ENCODE peak calls at places on chromosomes 5 and 9, in four cellular contexts. P, D, T and J are unnamed samples.
A peak's percentile ranks its signal among the peaks of the same experiment; 100 is the strongest.

GRCh38 chr5:11619339-11620028 is 284.8 kb downstream of the CTNND2 start:
- DNase-seq in P (no peak), D (no peak), T (no peak), J (no peak)

GRCh38 chr5:126852104-126852531 is 75.2 kb downstream of the LMNB1 start:
- DNase-seq in P (no peak), D (no peak), T (peak; percentile 61), J (no peak)

GRCh38 chr9:86405926-86406325 is 51.7 kb upstream of the TUT7 start:
- DNase-seq in P (no peak), D (no peak), T (peak; percentile 86), J (no peak)

GRCh38 chr5:132060501-132061161 is at the start of gene IL3:
- DNase-seq in P (peak; percentile 52), D (no peak), T (no peak), J (no peak)

GRCh38 chr5:174189638-174190037 is 144.1 kb downstream of the NSG2 start:
- DNase-seq in P (peak; percentile 19), D (no peak), T (no peak), J (no peak)

GRCh38 chr5:122999947-123000563 is 36.5 kb downstream of the PPIC start:
- DNase-seq in P (peak; percentile 64), D (peak; percentile 6), T (peak; percentile 51), J (peak; percentile 45)

GRCh38 chr9:114894206-114894605 is 36.2 kb downstream of the TNFSF8 start:
- DNase-seq in P (no peak), D (no peak), T (peak; percentile 21), J (no peak)

GRCh38 chr5:135393229-135393628 is 5.8 kb downstream of the MACROH2A1 start:
- DNase-seq in P (no peak), D (no peak), T (no peak), J (no peak)

GRCh38 chr5:36279054-36279698 is 22.5 kb downstream of the RANBP3L start:
- DNase-seq in P (no peak), D (no peak), T (peak; percentile 56), J (no peak)

GRCh38 chr9:95111716-95112115 is 205.8 kb downstream of the FANCC start:
- DNase-seq in P (no peak), D (no peak), T (no peak), J (no peak)
- H3K4me3 ChIP-seq in P (no peak overlapping the region), D (no peak overlapping the region), T (no peak overlapping the region), J (no peak overlapping the region)

GRCh38 chr5:56259002-56259511 is 25.9 kb upstream of the ANKRD55 start:
- DNase-seq in P (no peak), D (no peak), T (peak; percentile 96), J (no peak)

GRCh38 chr5:56262269-56262668 is 29.1 kb upstream of the ANKRD55 start:
- DNase-seq in P (no peak), D (no peak), T (no peak), J (no peak)

GRCh38 chr5:56270058-56270457 is 36.9 kb upstream of the ANKRD55 start:
- DNase-seq in P (no peak), D (no peak), T (no peak), J (no peak)

GRCh38 chr5:56269216-56269927 is 36.2 kb upstream of the ANKRD55 start:
- DNase-seq in P (no peak), D (no peak), T (peak; percentile 87), J (no peak)

GRCh38 chr5:56264417-56265025 is 31.4 kb upstream of the ANKRD55 start:
- DNase-seq in P (no peak), D (no peak), T (peak; percentile 29), J (no peak)
- TF ChIP-seq CTCF in P (peak; percentile 35), D (peak; percentile 33), T (peak; percentile 25), J (peak; percentile 63)

DNA sequence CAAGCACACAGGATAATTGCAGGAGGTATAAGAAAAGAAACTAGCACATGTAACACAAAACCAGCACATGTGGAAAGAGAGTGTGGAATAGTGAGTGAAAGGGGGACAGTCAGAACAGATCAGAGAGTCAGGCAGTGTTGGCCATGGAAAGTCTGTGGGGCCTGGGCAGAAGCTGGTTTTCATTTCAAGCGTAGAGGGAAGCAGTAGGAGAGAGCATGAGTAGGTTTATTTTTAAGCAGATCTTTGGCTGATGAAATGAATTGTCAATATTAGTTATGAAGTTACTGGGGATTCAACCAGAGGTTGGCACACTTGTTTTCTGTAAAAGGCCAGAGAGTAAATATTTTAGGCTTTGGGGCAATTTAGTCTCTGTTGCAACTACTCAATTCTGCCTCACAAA is 283.1 kb downstream of the SMARCA2 start:
- DNase-seq in P (no peak), D (no peak), T (no peak), J (no peak)
- H3K9me3 ChIP-seq in P (no peaks in the 10 kb centered on the region), D (no peaks in the 10 kb centered on the region), T (no peaks in the 10 kb centered on the region), J (no peaks in the 10 kb centered on the region)

GRCh38 chr5:54534306-54534705 is 16.7 kb downstream of the SNX18 start:
- DNase-seq in P (no peak), D (no peak), T (no peak), J (no peak)

GRCh38 chr5:54537720-54538119 is 20.2 kb downstream of the SNX18 start:
- DNase-seq in P (no peak), D (no peak), T (no peak), J (no peak)

GRCh38 chr5:54531536-54531935 is 14.0 kb downstream of the SNX18 start:
- DNase-seq in P (no peak), D (no peak), T (no peak), J (no peak)

GRCh38 chr5:54535149-54535844 is 17.7 kb downstream of the SNX18 start:
- DNase-seq in P (no peak), D (no peak), T (no peak), J (no peak)

GRCh38 chr5:54533541-54534179 is 16.1 kb downstream of the SNX18 start:
- DNase-seq in P (no peak), D (peak; percentile 56), T (peak; percentile 44), J (no peak)
- H3K4me3 ChIP-seq in P (peak overlapping the region; percentile 29), D (no peak overlapping the region), T (no peak overlapping the region), J (no peak overlapping the region)